ENCODE peak calls at places on chromosome 21, in five cellular contexts. One of them, this sample, is unnamed.

GRCh38 chr21:35244514-35244913 is 195.4 kb upstream of the RUNX1 start:
- DNase-seq in GDM1: no peak
- DNase-seq in MM.1S: no peak
- DNase-seq in EH: no peak
- DNase-seq in CD4-positive, CD25-positive, alpha-beta regulatory T cell: no peak
- DNase-seq in this sample: no peak

GRCh38 chr21:29155118-29155932 is 24.9 kb downstream of the MAP3K7CL start:
- DNase-seq in GDM1: no peak
- DNase-seq in CD4-positive, CD25-positive, alpha-beta regulatory T cell: no peak
- DNase-seq in EH: peak; percentile 91
- DNase-seq in MM.1S: no peak
- DNase-seq in this sample: no peak

GRCh38 chr21:45803613-45804340 is 160.3 kb downstream of the PCBP3 start:
- DNase-seq in CD4-positive, CD25-positive, alpha-beta regulatory T cell: no peak
- DNase-seq in GDM1: no peak
- DNase-seq in MM.1S: no peak
- DNase-seq in EH: no peak
- DNase-seq in this sample: no peak

GRCh38 chr21:38817371-38818335 is 11.9 kb downstream of the ETS2 start:
- DNase-seq in EH: peak; percentile 86
- DNase-seq in GDM1: no peak
- DNase-seq in CD4-positive, CD25-positive, alpha-beta regulatory T cell: no peak
- DNase-seq in MM.1S: no peak
- DNase-seq in this sample: no peak

GRCh38 chr21:16455978-16456377 is 726.2 kb downstream of the USP25 start:
- DNase-seq in EH: no peak
- DNase-seq in CD4-positive, CD25-positive, alpha-beta regulatory T cell: no peak
- DNase-seq in MM.1S: no peak
- DNase-seq in GDM1: no peak
- DNase-seq in this sample: no peak

GRCh38 chr21:29343517-29343916 is 44.8 kb downstream of the BACH1 start:
- DNase-seq in EH: peak; percentile 88
- DNase-seq in MM.1S: no peak
- DNase-seq in GDM1: no peak
- DNase-seq in CD4-positive, CD25-positive, alpha-beta regulatory T cell: no peak
- DNase-seq in this sample: no peak

GRCh38 chr21:26925636-26926035 is 41.3 kb downstream of the ADAMTS5 start:
- DNase-seq in EH: no peak
- DNase-seq in MM.1S: no peak
- DNase-seq in GDM1: no peak
- DNase-seq in CD4-positive, CD25-positive, alpha-beta regulatory T cell: no peak
- DNase-seq in this sample: no peak

GRCh38 chr21:22961248-22961647 is 1963.0 kb downstream of the NCAM2 start:
- DNase-seq in GDM1: no peak
- DNase-seq in MM.1S: peak; percentile 93
- DNase-seq in EH: no peak
- DNase-seq in CD4-positive, CD25-positive, alpha-beta regulatory T cell: no peak
- DNase-seq in this sample: no peak

GRCh38 chr21:15207635-15208370 is 143.0 kb upstream of the NRIP1 start:
- DNase-seq in GDM1: no peak
- DNase-seq in MM.1S: no peak
- DNase-seq in EH: no peak
- DNase-seq in CD4-positive, CD25-positive, alpha-beta regulatory T cell: no peak
- DNase-seq in this sample: no peak

GRCh38 chr21:41886331-41886730 is 7.2 kb upstream of the PRDM15 start:
- DNase-seq in MM.1S: no peak
- DNase-seq in GDM1: no peak
- DNase-seq in CD4-positive, CD25-positive, alpha-beta regulatory T cell: no peak
- DNase-seq in EH: no peak
- DNase-seq in this sample: no peak

GRCh38 chr21:46202592-46203202 is 18.4 kb upstream of the SPATC1L start:
- DNase-seq in GDM1: no peak
- DNase-seq in EH: no peak
- DNase-seq in MM.1S: no peak
- DNase-seq in CD4-positive, CD25-positive, alpha-beta regulatory T cell: no peak
- DNase-seq in this sample: no peak

GRCh38 chr21:45948576-45949141 is 32.9 kb upstream of the COL6A1 start:
- DNase-seq in MM.1S: no peak
- DNase-seq in GDM1: no peak
- DNase-seq in CD4-positive, CD25-positive, alpha-beta regulatory T cell: no peak
- DNase-seq in EH: no peak
- DNase-seq in this sample: no peak

GRCh38 chr21:26123012-26123411 is 47.6 kb downstream of the APP start:
- DNase-seq in MM.1S: no peak
- DNase-seq in EH: peak; percentile 42
- DNase-seq in GDM1: no peak
- DNase-seq in CD4-positive, CD25-positive, alpha-beta regulatory T cell: no peak
- DNase-seq in this sample: no peak

GRCh38 chr21:43911015-43911934 is 46.3 kb downstream of the AGPAT3 start:
- DNase-seq in GDM1: no peak
- DNase-seq in CD4-positive, CD25-positive, alpha-beta regulatory T cell: no peak
- DNase-seq in MM.1S: no peak
- DNase-seq in EH: no peak
- DNase-seq in this sample: no peak

GRCh38 chr21:14303731-14304488 is 79.0 kb downstream of the HSPA13 start:
- DNase-seq in EH: no peak
- DNase-seq in MM.1S: no peak
- DNase-seq in GDM1: no peak
- DNase-seq in CD4-positive, CD25-positive, alpha-beta regulatory T cell: no peak
- DNase-seq in this sample: no peak

GRCh38 chr21:45551316-45551715 is 9.1 kb upstream of the SLC19A1 start:
- DNase-seq in EH: peak; percentile 81
- DNase-seq in GDM1: peak; percentile 43
- DNase-seq in CD4-positive, CD25-positive, alpha-beta regulatory T cell: peak; percentile 14
- DNase-seq in MM.1S: no peak
- DNase-seq in this sample: peak; percentile 48

GRCh38 chr21:20946701-20947100 is 51.5 kb upstream of the NCAM2 start:
- DNase-seq in MM.1S: no peak
- DNase-seq in CD4-positive, CD25-positive, alpha-beta regulatory T cell: no peak
- DNase-seq in GDM1: no peak
- DNase-seq in EH: no peak
- DNase-seq in this sample: no peak